ENCODE peak calls at places on chromosomes 5 and 9, in ten cellular contexts. Z, Y, Q, J, X, R, O, M, F and S are unnamed samples.

GRCh38 chr5:124124711-124125229 is 612.8 kb downstream of the CSNK1G3 start:
- DNase-seq in Q (no peak), F (no peak), Z (no peak), J (no peak), R (no peak), X (no peak), O (no peak), Y (no peak), M (no peak), S (no peak)

GRCh38 chr9:97397220-97397619 is 14.7 kb upstream of the TDRD7 start:
- DNase-seq in O (no peak), X (no peak), Y (peak; percentile 65), M (no peak), Z (no peak), Q (no peak), R (no peak), F (no peak), J (no peak), S (no peak)

GRCh38 chr5:181203842-181204560 is 995 bp downstream of the TRIM7 start:
- DNase-seq in M (peak; percentile 50), F (no peak), Q (peak; percentile 73), Z (peak; percentile 66), J (no peak), Y (peak; percentile 40), R (no peak), X (no peak), O (no peak), S (no peak)

GRCh38 chr9:138053996-138054752 is 176.6 kb downstream of the CACNA1B start:
- DNase-seq in Q (no peak), X (no peak), R (no peak), Y (no peak), Z (peak; percentile 39), F (no peak), M (peak; percentile 38), J (peak; percentile 4), O (no peak), S (peak; percentile 62)

GRCh38 chr5:115810776-115811175 is 5.7 kb downstream of the CDO1 start:
- DNase-seq in J (no peak), R (peak; percentile 86), O (no peak), Q (no peak), M (no peak), F (peak; percentile 77), Z (no peak), X (no peak), Y (no peak), S (no peak)

GRCh38 chr9:70586506-70586905 is 172.0 kb upstream of the KLF9 start:
- DNase-seq in F (no peak), X (no peak), M (no peak), R (no peak), Q (no peak), Z (no peak), Y (no peak), O (no peak), J (no peak), S (no peak)

GRCh38 chr9:110371411-110372013 is 33.8 kb upstream of the TXNDC8 start:
- DNase-seq in X (no peak), M (no peak), Z (no peak), Y (no peak), F (no peak), R (peak; percentile 47), O (no peak), Q (no peak), J (no peak), S (no peak)

GRCh38 chr9:129561594-129562281 is 59.2 kb downstream of the C9orf50 start:
- DNase-seq in M (no peak), O (no peak), Z (peak; percentile 81), Y (no peak), X (no peak), R (no peak), F (peak; percentile 33), Q (no peak), J (no peak), S (no peak)

GRCh38 chr5:92885950-92886349 is 695.1 kb downstream of the NR2F1-AS1 start:
- DNase-seq in Z (no peak), R (no peak), M (no peak), O (no peak), J (no peak), Y (no peak), F (no peak), Q (no peak), X (no peak), S (no peak)

GRCh38 chr5:10567781-10568321 is 4.0 kb downstream of the ANKRD33B start:
- DNase-seq in Y (no peak), R (peak; percentile 69), O (no peak), M (peak; percentile 37), Z (peak; percentile 49), F (no peak), X (no peak), Q (no peak), J (no peak), S (peak; percentile 74)

GRCh38 chr5:38515648-38516047 is 40.8 kb downstream of the LIFR start:
- DNase-seq in M (no peak), Q (peak; percentile 17), Y (no peak), R (peak; percentile 34), X (no peak), O (no peak), F (no peak), Z (no peak), J (no peak), S (no peak)
- TF ChIP-seq CTCF in M (no peak), Q (peak; percentile 60), Y (no peak), R (peak; percentile 42), X (no peak), O (no peak), F (peak; percentile 74), Z (no peak), J (no peak), S (no peak)

GRCh38 chr9:104604801-104605200 is 626 bp downstream of the OR13C2 start:
- DNase-seq in F (no peak), O (no peak), J (no peak), R (no peak), X (no peak), Y (no peak), Q (no peak), M (no peak), Z (no peak), S (no peak)

GRCh38 chr9:104606202-104606601 is 775 bp upstream of the OR13C2 start:
- DNase-seq in M (no peak), Q (no peak), O (no peak), Y (no peak), F (no peak), R (no peak), Z (no peak), J (no peak), X (no peak), S (no peak)

DNA sequence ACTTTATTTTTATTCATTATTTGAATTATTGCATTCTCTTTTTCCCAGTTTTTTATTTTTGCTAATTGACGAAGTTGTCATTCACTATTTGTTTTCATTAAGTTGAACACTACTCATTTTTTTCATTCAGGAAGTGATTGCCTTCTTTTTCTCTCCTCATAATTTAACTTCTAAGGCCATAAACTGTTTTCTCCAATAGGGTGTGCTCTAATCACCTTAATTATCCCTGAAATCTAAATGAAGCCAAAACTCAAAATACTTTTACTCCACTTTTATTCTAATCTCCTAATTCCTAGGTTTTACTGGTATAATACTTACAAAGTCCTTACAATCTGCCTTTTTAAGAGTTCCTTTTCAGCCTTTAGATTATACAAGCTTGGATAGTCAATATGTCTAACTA is 2.9 kb upstream of the OR13C2 start:
- DNase-seq in J (no peak), O (no peak), Y (no peak), R (no peak), F (no peak), M (no peak), X (no peak), Q (no peak), Z (no peak), S (no peak)
- TF ChIP-seq CTCF in J (no peak), O (peak; percentile 26), Y (no peak), R (no peak), F (no peak), M (no peak), X (no peak), Q (peak; percentile 45), Z (no peak), S (no peak)

DNA sequence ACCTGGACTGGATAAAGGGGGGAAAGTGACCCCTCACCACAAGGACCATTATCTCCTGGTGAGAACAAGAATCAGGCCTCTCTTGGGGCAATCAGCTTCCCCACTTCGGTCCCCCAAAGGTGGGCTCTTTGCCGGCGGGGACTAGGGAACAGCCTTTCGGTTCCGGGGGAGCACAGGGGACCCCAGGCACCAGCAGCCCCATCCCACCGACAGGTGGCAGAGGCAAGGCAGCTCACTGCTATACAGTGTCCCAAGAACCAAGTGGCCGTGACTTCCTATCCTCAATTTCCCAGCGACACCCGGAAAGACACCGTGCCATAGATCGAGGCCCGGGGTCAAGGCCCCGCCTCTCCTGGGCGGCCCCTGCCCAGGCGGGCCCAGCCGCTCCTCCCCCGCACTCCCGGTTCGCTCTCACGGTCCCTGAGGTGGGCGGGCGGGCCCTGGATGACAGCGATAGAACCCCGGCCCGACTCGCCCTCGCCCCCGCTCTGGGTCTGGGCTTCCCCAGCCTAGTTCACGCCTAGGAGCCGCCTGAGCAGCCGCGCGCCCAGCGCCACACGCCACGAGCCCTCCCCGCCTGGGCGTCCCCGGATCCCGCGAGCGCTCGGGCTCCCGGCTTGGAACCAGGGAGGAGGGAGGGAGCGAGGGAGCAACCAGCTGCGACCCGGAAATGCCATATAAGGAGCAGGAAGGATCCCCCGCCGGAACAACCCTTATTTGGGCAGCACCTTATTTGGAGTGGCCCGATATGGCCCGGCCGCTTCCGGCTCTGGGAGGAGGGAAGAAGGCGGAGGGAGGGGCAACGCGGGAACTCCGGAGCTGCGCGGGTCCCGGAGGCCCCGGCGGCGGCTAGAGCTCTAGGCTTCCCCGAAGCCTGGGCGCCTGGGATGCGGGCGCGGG is 641 bp upstream of the EGR1 start:
- DNase-seq in Z (peak; percentile 99), Y (peak; percentile 98), X (peak; percentile 80), Q (peak; percentile 89), J (peak; percentile 94), M (peak; percentile 98), O (peak; percentile 98), F (peak; percentile 99), R (peak; percentile 99), S (peak; percentile 99)
- TF ChIP-seq CTCF in Z (peak; percentile 41), Y (peak; percentile 62), X (no peak), Q (peak; percentile 18), J (peak; percentile 16), M (no peak), O (no peak), F (no peak), R (no peak), S (peak; percentile 5)

GRCh38 chr5:143404416-143405062 is 1.1 kb upstream of the NR3C1 start:
- DNase-seq in X (peak; percentile 60), Y (peak; percentile 83), F (peak; percentile 95), J (peak; percentile 60), R (peak; percentile 96), Q (peak; percentile 77), M (peak; percentile 88), O (peak; percentile 80), Z (peak; percentile 91), S (peak; percentile 82)
- TF ChIP-seq CTCF in X (no peak), Y (no peak), F (no peak), J (no peak), R (peak; percentile 19), Q (no peak), M (no peak), O (no peak), Z (no peak), S (no peak)